ENCODE peak calls at places on chromosomes 5 and 9, in eight cellular contexts. P is SK-N-SH, X is PC-3, F is HCT116, R is neural progenitor cell, K is OCI-LY7, V is GM23338, Z is hepatocyte. I is an unnamed sample.

GRCh38 chr5:115858396-115858795 is 16.7 kb downstream of the AP3S1 start:
- DNase-seq in P (no peak), X (no peak), F (no peak), R (no peak), K (no peak), V (no peak), Z (no peak), I (no peak)

GRCh38 chr5:108820983-108821382 is 73.3 kb downstream of the FER start:
- DNase-seq in P (no peak), X (no peak), F (no peak), R (no peak), K (no peak), V (no peak), Z (no peak), I (peak)

GRCh38 chr5:141877478-141878185 is 578 bp downstream of the PCDH1 start:
- DNase-seq in P (peak), X (peak), F (no peak), R (peak), K (no peak), V (no peak), Z (peak), I (peak)

GRCh38 chr5:142104491-142104890 is 4.1 kb upstream of the NDFIP1 start:
- DNase-seq in P (no peak), X (no peak), F (no peak), R (no peak), K (no peak), V (no peak), Z (no peak), I (peak)

GRCh38 chr5:2735996-2736395 is 15.5 kb downstream of the IRX2 start:
- DNase-seq in P (no peak), X (no peak), F (no peak), R (no peak), K (no peak), V (no peak), Z (no peak), I (no peak)

GRCh38 chr5:149563461-149563860 is 12.2 kb upstream of the CSNK1A1 start:
- DNase-seq in P (no peak), X (peak), F (no peak), R (no peak), K (no peak), V (no peak), Z (no peak), I (peak)

GRCh38 chr5:39717186-39717897 is 292.6 kb upstream of the DAB2 start:
- DNase-seq in P (no peak), X (peak), F (no peak), R (no peak), K (no peak), V (no peak), Z (no peak), I (no peak)

GRCh38 chr9:27248702-27249101 is 48.2 kb downstream of the EQTN start:
- DNase-seq in P (no peak), X (peak), F (no peak), R (no peak), K (no peak), V (no peak), Z (no peak), I (no peak)

GRCh38 chr5:120532835-120533234 is 68.7 kb downstream of the PRR16 start:
- DNase-seq in P (peak), X (no peak), F (peak), R (peak), K (no peak), V (peak), Z (no peak), I (no peak)
- TF ChIP-seq CTCF in P (peak), X (no peak), F (peak), R (peak), K (peak), V (peak), Z (no peak), I (no peak)

GRCh38 chr5:158340608-158341007 is 481.7 kb upstream of the CLINT1 start:
- DNase-seq in P (no peak), X (no peak), F (no peak), R (no peak), K (no peak), V (no peak), Z (no peak), I (no peak)
- TF ChIP-seq EZH2phosphoT487 in P (no peak), X (no peak), F (no peak), R (no peak), K (no peak), V (no peak), Z (no peak), I (no peak)

DNA sequence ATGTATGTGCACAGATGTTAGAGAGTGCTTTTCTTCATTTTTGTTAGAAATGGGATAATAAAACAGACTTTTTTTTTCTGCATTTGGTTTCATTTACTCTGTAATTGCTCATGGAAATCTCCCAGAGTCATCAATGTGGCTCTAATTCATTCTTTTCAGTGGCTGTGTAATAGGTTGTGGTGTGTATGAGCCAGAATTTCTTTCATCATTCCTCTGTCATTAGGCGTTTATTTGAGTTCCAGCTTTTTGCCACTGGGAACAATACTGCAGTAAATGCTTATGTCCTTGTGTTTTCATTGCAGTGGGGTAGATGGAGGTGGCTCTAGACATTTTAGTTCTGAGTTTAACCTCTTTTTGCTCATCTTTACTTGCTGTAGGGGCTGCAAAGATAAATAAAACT is 118.9 kb downstream of the NXNL2 start:
- DNase-seq in P (no peak), X (no peak), F (no peak), R (no peak), K (no peak), V (no peak), Z (no peak), I (no peak)
- H3K4me2 ChIP-seq in P (peak), X (no peak), F (no peak), R (no peak), K (no peak), V (no peak), Z (peak), I (no peak)

GRCh38 chr5:175728316-175728715 is 70.4 kb downstream of the HRH2 start:
- DNase-seq in P (no peak), X (no peak), F (no peak), R (no peak), K (no peak), V (no peak), Z (no peak), I (no peak)

GRCh38 chr5:175731172-175731571 is 73.3 kb downstream of the HRH2 start:
- DNase-seq in P (no peak), X (no peak), F (no peak), R (no peak), K (no peak), V (no peak), Z (no peak), I (no peak)

GRCh38 chr5:175729829-175730277 is 72.0 kb downstream of the HRH2 start:
- DNase-seq in P (peak), X (peak), F (peak), R (peak), K (peak), V (peak), Z (peak), I (peak)

GRCh38 chr5:175731756-175732465 is 74.0 kb downstream of the HRH2 start:
- DNase-seq in P (no peak), X (no peak), F (no peak), R (no peak), K (no peak), V (no peak), Z (no peak), I (no peak)

DNA sequence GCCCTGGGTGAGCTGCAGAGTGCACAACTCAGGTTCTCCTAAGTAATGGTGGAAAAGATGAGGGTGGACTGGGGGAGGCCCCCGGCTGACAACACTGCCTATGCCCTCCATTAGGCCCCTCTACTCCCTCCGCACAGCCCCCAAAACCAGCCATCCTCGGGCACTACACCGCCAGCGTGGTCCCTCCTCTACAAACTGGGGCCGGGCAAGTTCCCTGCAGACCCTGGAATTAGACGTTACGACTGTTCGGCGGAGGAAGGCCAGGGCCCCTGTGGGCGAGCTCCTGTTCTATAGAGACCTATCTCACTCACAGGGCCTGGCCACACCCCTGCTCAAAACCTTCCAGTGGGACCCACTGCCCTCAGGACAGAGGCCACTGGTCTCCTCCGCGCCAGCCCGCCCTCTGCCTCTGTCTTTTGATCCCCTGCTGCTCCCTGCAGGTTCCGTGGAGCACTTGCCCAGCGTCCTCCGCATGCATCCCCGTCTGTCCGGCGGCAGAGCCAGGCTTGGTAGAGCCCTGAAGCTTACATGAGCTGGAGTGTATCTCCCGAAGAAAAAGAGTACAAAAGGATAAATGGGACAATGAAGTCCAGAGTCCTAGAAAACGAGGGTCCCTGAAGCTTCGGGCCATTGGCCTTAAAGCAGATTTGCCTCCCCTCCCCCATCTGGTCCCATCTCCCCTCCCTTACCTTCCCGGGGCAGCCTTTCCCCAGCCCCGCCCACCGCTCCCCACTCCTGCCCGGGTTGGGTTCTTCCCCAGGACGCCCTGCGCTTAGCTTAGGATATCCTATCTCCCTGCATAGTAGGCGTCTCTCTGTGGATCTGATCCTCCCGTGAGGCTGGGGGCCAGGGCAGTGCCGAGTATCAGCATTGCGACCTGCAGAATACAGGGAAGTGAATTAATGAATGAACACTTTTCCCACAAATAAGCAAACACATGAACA is 71.3 kb downstream of the HRH2 start:
- DNase-seq in P (peak), X (no peak), F (no peak), R (peak), K (no peak), V (peak), Z (peak), I (no peak)
- TF ChIP-seq CTCF in P (no peak), X (no peak), F (no peak), R (peak), K (no peak), V (peak), Z (peak), I (no peak)